ENCODE peak calls at places on chromosomes 12 and 14, in four cellular contexts. W is AG09309, X is left lung, D is ovary. P is an unnamed sample.
A peak's percentile ranks its signal among the peaks of the same experiment; 100 is the strongest.

GRCh38 chr12:2682301-2683282 is 112.2 kb upstream of the FKBP4 start:
- DNase-seq in W (no peak), X (no peak), D (no peak), P (peak; percentile 19)

GRCh38 chr12:2387051-2387834 is 334.5 kb downstream of the CACNA1C start:
- DNase-seq in W (no peak), X (no peak), D (no peak), P (peak; percentile 27)

GRCh38 chr12:123043536-123044001 is 63.1 kb downstream of the ARL6IP4 start:
- DNase-seq in W (peak; percentile 92), X (peak; percentile 86), D (peak; percentile 89), P (peak; percentile 93)

GRCh38 chr12:42617622-42618021 is 28.1 kb upstream of the PRICKLE1 start:
- DNase-seq in W (no peak), X (no peak), D (no peak), P (peak; percentile 15)

GRCh38 chr12:49091056-49091835 is 3.4 kb downstream of the DHH start:
- DNase-seq in W (no peak), X (no peak), D (peak; percentile 46), P (no peak)

GRCh38 chr12:48542300-48542928 is 17.0 kb downstream of the OR8S1 start:
- DNase-seq in W (no peak), X (peak; percentile 44), D (no peak), P (peak; percentile 42)

GRCh38 chr14:49933704-49934103 is 40.8 kb downstream of the ARF6 start:
- DNase-seq in W (no peak), X (no peak), D (no peak), P (no peak)

GRCh38 chr14:20690848-20691640 is 2.5 kb downstream of the ANG start:
- DNase-seq in W (no peak), X (no peak), D (no peak), P (peak; percentile 87)

GRCh38 chr14:76863724-76864407 is 37.7 kb downstream of the LRRC74A start:
- DNase-seq in W (no peak), X (peak; percentile 73), D (no peak), P (no peak)

GRCh38 chr14:58808828-58809227 is 171.1 kb downstream of the DACT1 start:
- DNase-seq in W (no peak), X (no peak), D (peak; percentile 69), P (peak; percentile 82)

DNA sequence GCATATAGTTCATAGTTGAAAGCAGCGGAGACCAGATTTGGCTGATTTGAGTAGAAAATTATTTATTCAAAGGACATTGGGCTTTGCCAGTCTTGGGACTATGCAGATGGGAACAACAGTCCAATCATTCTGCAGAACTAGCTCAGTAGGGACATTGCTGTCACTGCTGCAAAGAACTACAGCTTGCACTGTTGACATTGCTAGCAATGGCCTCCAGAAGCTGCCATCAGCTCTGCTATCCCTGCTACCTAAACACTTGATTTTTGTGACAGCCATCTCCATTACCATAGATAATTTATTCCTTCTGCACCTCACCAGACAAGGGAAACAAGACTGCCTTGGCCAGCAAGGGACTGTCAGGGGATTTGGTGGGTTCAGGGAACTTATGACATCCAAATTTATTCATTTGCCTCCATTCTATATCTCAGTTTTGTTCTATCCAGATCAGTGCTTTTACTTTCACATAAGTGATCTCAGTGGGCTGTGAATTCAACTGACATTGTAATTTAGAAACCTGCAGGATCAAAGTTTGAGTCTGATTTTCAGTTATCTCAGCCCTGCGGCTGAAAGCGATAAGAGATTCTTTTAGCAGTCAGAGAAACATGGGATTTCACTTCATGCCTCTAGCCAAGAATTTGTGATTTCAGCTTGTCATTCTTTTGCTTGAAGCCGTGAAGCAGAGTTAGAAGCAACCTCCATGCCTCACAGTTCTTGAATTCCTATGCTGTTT is 136.7 kb upstream of the FBXO33 start:
- DNase-seq in W (no peak), X (no peak), D (no peak), P (no peak)
- H3K4me3 ChIP-seq in W (no peak overlapping the region), X (no peak overlapping the region), D (no peak overlapping the region), P (no peak overlapping the region)

GRCh38 chr12:22715254-22715653 is 90.3 kb downstream of the ETNK1 start:
- DNase-seq in W (no peak), X (no peak), D (no peak), P (no peak)

GRCh38 chr12:22712083-22712482 is 87.1 kb downstream of the ETNK1 start:
- DNase-seq in W (no peak), X (no peak), D (no peak), P (no peak)

GRCh38 chr12:22709292-22709691 is 84.3 kb downstream of the ETNK1 start:
- DNase-seq in W (no peak), X (no peak), D (no peak), P (peak; percentile 29)
- H3K4me3 ChIP-seq in W (no peak overlapping the region), X (no peak overlapping the region), D (no peak overlapping the region), P (peak overlapping the region; percentile 50)

GRCh38 chr12:68863109-68863770 is 55.3 kb downstream of the MDM2 start:
- DNase-seq in W (no peak), X (no peak), D (no peak), P (no peak)
- H3K4me3 ChIP-seq in W (no peak overlapping the region), X (no peak overlapping the region), D (no peak overlapping the region), P (no peak overlapping the region)

GRCh38 chr12:76548222-76548837 is 11.2 kb downstream of the OSBPL8 start:
- DNase-seq in W (no peak), X (no peak), D (no peak), P (no peak)

GRCh38 chr12:76545486-76545885 is 14.1 kb downstream of the OSBPL8 start:
- DNase-seq in W (no peak), X (no peak), D (no peak), P (no peak)

GRCh38 chr12:76547526-76547925 is 12.0 kb downstream of the OSBPL8 start:
- DNase-seq in W (no peak), X (no peak), D (no peak), P (no peak)

GRCh38 chr12:76544601-76545261 is 14.8 kb downstream of the OSBPL8 start:
- DNase-seq in W (no peak), X (no peak), D (no peak), P (no peak)

GRCh38 chr12:76546889-76547288 is 12.7 kb downstream of the OSBPL8 start:
- DNase-seq in W (no peak), X (no peak), D (no peak), P (no peak)
- H3K4me3 ChIP-seq in W (no peak overlapping the region), X (no peak overlapping the region), D (no peak overlapping the region), P (no peak overlapping the region)

GRCh38 chr12:105071981-105072380 is 12.3 kb downstream of the ALDH1L2 start:
- DNase-seq in W (no peak), X (no peak), D (no peak), P (no peak)
- H3K4me3 ChIP-seq in W (no peak overlapping the region), X (no peak overlapping the region), D (no peak overlapping the region), P (no peak overlapping the region)

DNA sequence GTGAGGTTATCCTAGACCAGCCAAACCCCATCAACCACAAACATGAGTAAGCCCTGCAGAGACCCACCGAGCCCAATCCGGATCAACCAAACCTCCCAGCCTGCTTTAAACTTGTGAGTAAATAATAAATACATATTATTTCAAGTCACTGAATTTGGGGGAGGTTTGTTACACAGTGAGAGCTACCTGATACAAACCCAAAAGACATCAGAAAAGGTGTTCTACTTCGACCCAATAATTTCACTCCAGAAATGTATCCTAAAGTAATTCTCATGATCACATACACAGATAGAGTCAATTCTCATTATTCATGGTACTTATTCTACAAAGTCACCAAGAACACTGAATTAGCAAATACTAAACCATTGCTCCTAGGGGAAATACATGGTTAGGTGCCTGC is 16.2 kb upstream of the CORO1C start:
- DNase-seq in W (no peak), X (no peak), D (peak; percentile 1), P (no peak)
- H3K4me3 ChIP-seq in W (no peak overlapping the region), X (no peak overlapping the region), D (no peak overlapping the region), P (no peak overlapping the region)

GRCh38 chr12:108597559-108598471 is at the start of gene TMEM119:
- DNase-seq in W (peak; percentile 43), X (no peak), D (no peak), P (peak; percentile 88)
- H3K4me3 ChIP-seq in W (peak within 1 kb of the TSS; percentile 83), X (peak within 1 kb of the TSS; percentile 34), D (no peak within 1 kb of the TSS), P (peak within 1 kb of the TSS; percentile 94)

DNA sequence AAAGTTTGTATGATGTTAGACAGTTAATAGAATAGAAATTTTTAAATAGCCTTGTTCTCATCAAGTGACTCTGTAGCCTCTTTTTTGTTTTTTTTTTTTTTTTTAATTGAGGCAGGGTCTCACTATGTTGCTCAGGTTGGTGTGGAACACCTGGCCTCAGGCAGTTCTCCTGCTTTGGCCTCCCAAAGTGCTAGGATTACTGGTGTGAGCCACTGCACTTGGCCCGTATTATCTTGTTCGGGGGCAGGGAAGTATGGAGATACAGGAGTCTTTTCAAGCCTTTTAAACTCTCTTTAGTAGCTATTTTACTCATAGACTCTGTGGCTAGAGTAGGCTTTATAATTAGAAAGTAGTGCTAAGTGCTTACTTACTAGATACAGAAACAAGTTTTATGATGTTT is 31.1 kb downstream of the FBXO34 start:
- DNase-seq in W (no peak), X (no peak), D (no peak), P (no peak)
- H3K4me3 ChIP-seq in W (no peak overlapping the region), X (no peak overlapping the region), D (no peak overlapping the region), P (no peak overlapping the region)

P was measured in adipocyte.